ENCODE peak calls at places on chromosomes 13 and 19, in eight cellular contexts. I, A, U, D, B, S, J and T are unnamed samples.

GRCh38 chr19:40433391-40434216 is 7.8 kb upstream of the SERTAD1 start:
- DNase-seq in A (peak; percentile 91), S (peak; percentile 92), B (peak; percentile 89), J (peak; percentile 58), D (peak; percentile 43), U (peak; percentile 65), I (peak; percentile 93), T (no peak)

GRCh38 chr19:47020992-47021496 is 1.4 kb downstream of the NPAS1 start:
- DNase-seq in S (no peak), U (no peak), D (no peak), I (peak; percentile 55), B (no peak), A (no peak), J (no peak), T (no peak)

GRCh38 chr13:39777527-39778061 is 122.1 kb downstream of the COG6 start:
- DNase-seq in I (peak; percentile 80), A (no peak), U (no peak), J (peak; percentile 56), B (no peak), S (no peak), D (no peak), T (peak; percentile 66)

GRCh38 chr13:105202384-105202783 is 1333.1 kb downstream of the EFNB2 start:
- DNase-seq in A (no peak), U (no peak), I (peak; percentile 5), B (peak; percentile 13), J (no peak), D (no peak), S (no peak), T (peak; percentile 29)

GRCh38 chr19:5316138-5316537 is 24.5 kb downstream of the PTPRS start:
- DNase-seq in D (no peak), A (no peak), U (no peak), I (no peak), B (no peak), J (no peak), S (no peak), T (no peak)

GRCh38 chr19:11265785-11266236 is 3.5 kb upstream of the DOCK6 start:
- DNase-seq in A (no peak), D (no peak), J (no peak), I (no peak), U (no peak), B (no peak), S (no peak), T (no peak)

GRCh38 chr13:60583911-60584753 is 187.1 kb downstream of the TDRD3 start:
- DNase-seq in J (no peak), B (peak; percentile 75), S (peak; percentile 69), A (no peak), I (peak; percentile 53), U (no peak), D (no peak), T (no peak)

GRCh38 chr19:16516381-16516780 is 20.2 kb downstream of the C19orf44 start:
- DNase-seq in D (no peak), B (no peak), J (no peak), I (no peak), S (no peak), A (no peak), U (no peak), T (no peak)

GRCh38 chr19:38739440-38740251 is 4.6 kb downstream of the CAPN12 start:
- DNase-seq in I (no peak), A (no peak), B (peak; percentile 1), D (no peak), U (no peak), J (no peak), S (peak; percentile 68), T (no peak)

GRCh38 chr13:65468628-65469027 is 1761.5 kb downstream of the PCDH9 start:
- DNase-seq in J (no peak), A (no peak), S (no peak), U (no peak), D (no peak), B (no peak), I (no peak), T (no peak)

GRCh38 chr13:64075543-64076271 is 2660.1 kb upstream of the PCDH20 start:
- DNase-seq in S (no peak), J (no peak), U (no peak), D (no peak), I (no peak), B (no peak), A (no peak), T (no peak)

GRCh38 chr13:79056706-79057105 is 349.3 kb downstream of the RBM26 start:
- DNase-seq in D (no peak), U (no peak), B (no peak), S (no peak), A (no peak), J (no peak), I (no peak), T (no peak)

GRCh38 chr13:30978981-30979956 is 46.8 kb downstream of the TEX26 start:
- DNase-seq in S (no peak), B (peak; percentile 90), U (no peak), I (no peak), A (no peak), D (peak; percentile 8), J (no peak), T (no peak)

GRCh38 chr19:10891360-10892108 is 20.2 kb downstream of the CARM1 start:
- DNase-seq in I (no peak), B (no peak), U (no peak), J (no peak), A (no peak), D (no peak), S (no peak), T (no peak)

GRCh38 chr13:62293081-62293480 is 877.4 kb upstream of the PCDH20 start:
- DNase-seq in J (no peak), I (peak; percentile 2), U (no peak), D (no peak), S (no peak), A (no peak), B (no peak), T (no peak)

GRCh38 chr19:51186323-51186722 is 38.6 kb upstream of the CD33 start:
- DNase-seq in A (no peak), J (no peak), B (no peak), S (no peak), I (no peak), U (no peak), D (no peak), T (no peak)

GRCh38 chr13:65914707-65915106 is 1315.4 kb downstream of the PCDH9 start:
- DNase-seq in A (no peak), S (no peak), D (no peak), I (peak; percentile 18), U (no peak), B (no peak), J (peak; percentile 22), T (no peak)

GRCh38 chr19:30780456-30780855 is 408.3 kb downstream of the ZNF536 start:
- DNase-seq in D (no peak), J (no peak), U (no peak), S (no peak), B (no peak), I (no peak), A (no peak), T (no peak)

GRCh38 chr19:34273121-34273845 is 18.9 kb downstream of the GARRE1 start:
- DNase-seq in I (no peak), D (no peak), J (no peak), S (no peak), U (no peak), A (no peak), B (no peak), T (no peak)

GRCh38 chr13:79477968-79478367 is 3.0 kb upstream of the NDFIP2 start:
- DNase-seq in J (no peak), A (peak; percentile 49), I (no peak), B (peak; percentile 13), S (no peak), U (no peak), D (no peak), T (no peak)

GRCh38 chr13:93116809-93117208 is 109.8 kb upstream of the GPC6 start:
- DNase-seq in D (no peak), B (no peak), U (no peak), A (no peak), I (no peak), J (no peak), S (no peak), T (no peak)

GRCh38 chr19:35904312-35905068 is 2.2 kb downstream of the HCST start:
- DNase-seq in I (no peak), D (no peak), A (no peak), J (no peak), S (no peak), B (no peak), U (no peak), T (no peak)

GRCh38 chr19:9857920-9858746 is 23.0 kb downstream of the PIN1 start:
- DNase-seq in B (no peak), J (no peak), D (no peak), I (no peak), S (no peak), U (no peak), A (no peak), T (no peak)

GRCh38 chr19:43432866-43433673 is 18.4 kb downstream of the TEX101 start:
- DNase-seq in J (no peak), S (peak; percentile 66), A (peak; percentile 37), U (no peak), I (peak; percentile 71), B (peak; percentile 91), D (peak; percentile 43), T (no peak)

GRCh38 chr13:51193387-51193786 is 28.8 kb upstream of the FAM124A start:
- DNase-seq in J (no peak), D (no peak), U (no peak), S (no peak), B (no peak), I (no peak), A (no peak), T (no peak)

GRCh38 chr13:102729560-102730275 is 34.9 kb upstream of the METTL21C start:
- DNase-seq in U (no peak), A (no peak), I (no peak), B (no peak), D (no peak), S (no peak), J (no peak), T (no peak)

GRCh38 chr19:15702590-15702930 is 25.3 kb upstream of the OR10H2 start:
- DNase-seq in A (peak; percentile 83), B (peak; percentile 2), U (no peak), S (peak; percentile 85), D (no peak), J (no peak), I (no peak), T (no peak)

GRCh38 chr19:18587962-18588610 is 512 bp upstream of the REX1BD start:
- DNase-seq in A (no peak), U (no peak), J (peak; percentile 19), I (no peak), B (no peak), S (no peak), D (no peak), T (no peak)

GRCh38 chr13:63948045-63948444 is 2532.4 kb upstream of the PCDH20 start:
- DNase-seq in D (no peak), U (no peak), J (no peak), B (no peak), A (no peak), S (no peak), I (no peak), T (no peak)

GRCh38 chr19:47280183-47280797 is 5.6 kb downstream of the INAFM1 start:
- DNase-seq in U (no peak), I (peak; percentile 12), A (no peak), B (peak; percentile 81), S (no peak), J (no peak), D (peak; percentile 42), T (no peak)

GRCh38 chr13:47890146-47890814 is 110.8 kb downstream of the SUCLA2 start:
- DNase-seq in I (peak; percentile 14), B (no peak), S (no peak), D (no peak), A (no peak), J (no peak), U (no peak), T (no peak)

GRCh38 chr13:113856716-113857065 is 7.2 kb downstream of the GAS6 start:
- DNase-seq in S (no peak), A (peak; percentile 18), B (peak; percentile 0), I (peak; percentile 52), U (no peak), D (no peak), J (no peak), T (no peak)